ENCODE peak calls at places on chromosomes 13 and 19, in nine cellular contexts. One of them, this sample, is unnamed.
A peak's percentile ranks its signal among the peaks of the same experiment; 100 is the strongest.

GRCh38 chr13:113536461-113537110 is 46.1 kb upstream of the DCUN1D2 start:
- DNase-seq in NCI-H1436: no peak
- DNase-seq in A549: no peak
- DNase-seq in AG09309: no peak
- DNase-seq in NCI-H2081: no peak
- DNase-seq in stimulated activated CD8-positive, alpha-beta memory T cell treated with anti-CD3 and anti-CD28 coated beads, Interleukin-15, amount 100 ng/mL, for 24 hours: no peak
- DNase-seq in CMK: no peak
- DNase-seq in osteoblast: peak; percentile 54
- DNase-seq in anterior cingulate cortex: no peak
- DNase-seq in this sample: peak; percentile 43

GRCh38 chr19:42184401-42184861 is 33.0 kb downstream of the DEDD2 start:
- DNase-seq in NCI-H1436: peak; percentile 85
- DNase-seq in A549: peak; percentile 91
- DNase-seq in AG09309: peak; percentile 73
- DNase-seq in NCI-H2081: peak; percentile 71
- DNase-seq in stimulated activated CD8-positive, alpha-beta memory T cell treated with anti-CD3 and anti-CD28 coated beads, Interleukin-15, amount 100 ng/mL, for 24 hours: peak; percentile 36
- DNase-seq in CMK: peak; percentile 62
- DNase-seq in osteoblast: peak; percentile 97
- DNase-seq in anterior cingulate cortex: peak; percentile 43
- DNase-seq in this sample: peak; percentile 90

GRCh38 chr13:75132800-75133695 is 348.9 kb downstream of the TBC1D4 start:
- DNase-seq in NCI-H1436: no peak
- DNase-seq in A549: no peak
- DNase-seq in AG09309: no peak
- DNase-seq in NCI-H2081: no peak
- DNase-seq in stimulated activated CD8-positive, alpha-beta memory T cell treated with anti-CD3 and anti-CD28 coated beads, Interleukin-15, amount 100 ng/mL, for 24 hours: no peak
- DNase-seq in CMK: no peak
- DNase-seq in osteoblast: no peak
- DNase-seq in anterior cingulate cortex: no peak
- DNase-seq in this sample: no peak

GRCh38 chr13:21579754-21580316 is 24.1 kb downstream of the MICU2 start:
- DNase-seq in NCI-H1436: no peak
- DNase-seq in A549: no peak
- DNase-seq in AG09309: no peak
- DNase-seq in NCI-H2081: no peak
- DNase-seq in stimulated activated CD8-positive, alpha-beta memory T cell treated with anti-CD3 and anti-CD28 coated beads, Interleukin-15, amount 100 ng/mL, for 24 hours: no peak
- DNase-seq in CMK: no peak
- DNase-seq in osteoblast: peak; percentile 8
- DNase-seq in anterior cingulate cortex: no peak
- DNase-seq in this sample: no peak

GRCh38 chr13:47033216-47033615 is 136.4 kb upstream of the HTR2A start:
- DNase-seq in NCI-H1436: no peak
- DNase-seq in A549: no peak
- DNase-seq in AG09309: peak; percentile 11
- DNase-seq in NCI-H2081: no peak
- DNase-seq in stimulated activated CD8-positive, alpha-beta memory T cell treated with anti-CD3 and anti-CD28 coated beads, Interleukin-15, amount 100 ng/mL, for 24 hours: no peak
- DNase-seq in CMK: no peak
- DNase-seq in osteoblast: no peak
- DNase-seq in anterior cingulate cortex: no peak
- DNase-seq in this sample: no peak

GRCh38 chr19:43780706-43781525 is at the start of gene KCNN4:
- DNase-seq in NCI-H1436: peak; percentile 69
- DNase-seq in A549: peak; percentile 84
- DNase-seq in AG09309: peak; percentile 39
- DNase-seq in NCI-H2081: no peak
- DNase-seq in stimulated activated CD8-positive, alpha-beta memory T cell treated with anti-CD3 and anti-CD28 coated beads, Interleukin-15, amount 100 ng/mL, for 24 hours: peak; percentile 37
- DNase-seq in CMK: peak; percentile 77
- DNase-seq in osteoblast: peak; percentile 93
- DNase-seq in anterior cingulate cortex: no peak
- DNase-seq in this sample: peak; percentile 56

GRCh38 chr19:16654151-16654550 is 5.8 kb downstream of the SMIM7 start:
- DNase-seq in NCI-H1436: no peak
- DNase-seq in A549: peak; percentile 22
- DNase-seq in AG09309: no peak
- DNase-seq in NCI-H2081: no peak
- DNase-seq in stimulated activated CD8-positive, alpha-beta memory T cell treated with anti-CD3 and anti-CD28 coated beads, Interleukin-15, amount 100 ng/mL, for 24 hours: no peak
- DNase-seq in CMK: no peak
- DNase-seq in osteoblast: peak; percentile 84
- DNase-seq in anterior cingulate cortex: no peak
- DNase-seq in this sample: peak; percentile 74

GRCh38 chr13:101398191-101398590 is 18.1 kb downstream of the NALCN start:
- DNase-seq in NCI-H1436: no peak
- DNase-seq in A549: no peak
- DNase-seq in AG09309: no peak
- DNase-seq in NCI-H2081: no peak
- DNase-seq in stimulated activated CD8-positive, alpha-beta memory T cell treated with anti-CD3 and anti-CD28 coated beads, Interleukin-15, amount 100 ng/mL, for 24 hours: no peak
- DNase-seq in CMK: no peak
- DNase-seq in osteoblast: peak; percentile 62
- DNase-seq in anterior cingulate cortex: no peak
- DNase-seq in this sample: no peak

GRCh38 chr19:44647144-44647543 is 3.4 kb downstream of the PVR start:
- DNase-seq in NCI-H1436: no peak
- DNase-seq in A549: no peak
- DNase-seq in AG09309: no peak
- DNase-seq in NCI-H2081: no peak
- DNase-seq in stimulated activated CD8-positive, alpha-beta memory T cell treated with anti-CD3 and anti-CD28 coated beads, Interleukin-15, amount 100 ng/mL, for 24 hours: no peak
- DNase-seq in CMK: no peak
- DNase-seq in osteoblast: no peak
- DNase-seq in anterior cingulate cortex: no peak
- DNase-seq in this sample: no peak

GRCh38 chr13:33000365-33000764 is 15.9 kb upstream of the KL start:
- DNase-seq in NCI-H1436: no peak
- DNase-seq in A549: no peak
- DNase-seq in AG09309: no peak
- DNase-seq in NCI-H2081: no peak
- DNase-seq in stimulated activated CD8-positive, alpha-beta memory T cell treated with anti-CD3 and anti-CD28 coated beads, Interleukin-15, amount 100 ng/mL, for 24 hours: no peak
- DNase-seq in CMK: no peak
- DNase-seq in osteoblast: no peak
- DNase-seq in anterior cingulate cortex: no peak
- DNase-seq in this sample: no peak

GRCh38 chr13:36088001-36088400 is 43.2 kb downstream of the DCLK1 start:
- DNase-seq in NCI-H1436: no peak
- DNase-seq in A549: no peak
- DNase-seq in AG09309: no peak
- DNase-seq in NCI-H2081: peak; percentile 9
- DNase-seq in stimulated activated CD8-positive, alpha-beta memory T cell treated with anti-CD3 and anti-CD28 coated beads, Interleukin-15, amount 100 ng/mL, for 24 hours: no peak
- DNase-seq in CMK: no peak
- DNase-seq in osteoblast: peak; percentile 36
- DNase-seq in anterior cingulate cortex: no peak
- DNase-seq in this sample: no peak

GRCh38 chr13:33284016-33284415 is 1.5 kb downstream of the STARD13 start:
- DNase-seq in NCI-H1436: no peak
- DNase-seq in A549: no peak
- DNase-seq in AG09309: no peak
- DNase-seq in NCI-H2081: no peak
- DNase-seq in stimulated activated CD8-positive, alpha-beta memory T cell treated with anti-CD3 and anti-CD28 coated beads, Interleukin-15, amount 100 ng/mL, for 24 hours: no peak
- DNase-seq in CMK: no peak
- DNase-seq in osteoblast: peak; percentile 26
- DNase-seq in anterior cingulate cortex: no peak
- DNase-seq in this sample: no peak

GRCh38 chr13:94667190-94667589 is 45.2 kb downstream of the SOX21 start:
- DNase-seq in NCI-H1436: no peak
- DNase-seq in A549: no peak
- DNase-seq in AG09309: no peak
- DNase-seq in NCI-H2081: no peak
- DNase-seq in stimulated activated CD8-positive, alpha-beta memory T cell treated with anti-CD3 and anti-CD28 coated beads, Interleukin-15, amount 100 ng/mL, for 24 hours: no peak
- DNase-seq in CMK: no peak
- DNase-seq in osteoblast: no peak
- DNase-seq in anterior cingulate cortex: no peak
- DNase-seq in this sample: no peak

GRCh38 chr13:53136554-53136953 is 107.9 kb downstream of the OLFM4 start:
- DNase-seq in NCI-H1436: no peak
- DNase-seq in A549: no peak
- DNase-seq in AG09309: no peak
- DNase-seq in NCI-H2081: no peak
- DNase-seq in stimulated activated CD8-positive, alpha-beta memory T cell treated with anti-CD3 and anti-CD28 coated beads, Interleukin-15, amount 100 ng/mL, for 24 hours: no peak
- DNase-seq in CMK: no peak
- DNase-seq in osteoblast: no peak
- DNase-seq in anterior cingulate cortex: no peak
- DNase-seq in this sample: no peak

GRCh38 chr13:77751513-77752456 is 54.3 kb downstream of the SLAIN1 start:
- DNase-seq in NCI-H1436: peak; percentile 9
- DNase-seq in A549: peak; percentile 42
- DNase-seq in AG09309: no peak
- DNase-seq in NCI-H2081: peak; percentile 59
- DNase-seq in stimulated activated CD8-positive, alpha-beta memory T cell treated with anti-CD3 and anti-CD28 coated beads, Interleukin-15, amount 100 ng/mL, for 24 hours: no peak
- DNase-seq in CMK: peak; percentile 35
- DNase-seq in osteoblast: peak; percentile 77
- DNase-seq in anterior cingulate cortex: no peak
- DNase-seq in this sample: no peak

GRCh38 chr13:33519561-33520479 is 234.3 kb upstream of the STARD13 start:
- DNase-seq in NCI-H1436: no peak
- DNase-seq in A549: no peak
- DNase-seq in AG09309: peak; percentile 86
- DNase-seq in NCI-H2081: no peak
- DNase-seq in stimulated activated CD8-positive, alpha-beta memory T cell treated with anti-CD3 and anti-CD28 coated beads, Interleukin-15, amount 100 ng/mL, for 24 hours: no peak
- DNase-seq in CMK: no peak
- DNase-seq in osteoblast: peak; percentile 82
- DNase-seq in anterior cingulate cortex: no peak
- DNase-seq in this sample: no peak

GRCh38 chr13:61204025-61204424 is 211.6 kb downstream of the PCDH20 start:
- DNase-seq in NCI-H1436: no peak
- DNase-seq in A549: no peak
- DNase-seq in AG09309: no peak
- DNase-seq in NCI-H2081: no peak
- DNase-seq in stimulated activated CD8-positive, alpha-beta memory T cell treated with anti-CD3 and anti-CD28 coated beads, Interleukin-15, amount 100 ng/mL, for 24 hours: no peak
- DNase-seq in CMK: no peak
- DNase-seq in osteoblast: no peak
- DNase-seq in anterior cingulate cortex: no peak
- DNase-seq in this sample: no peak

GRCh38 chr13:49370390-49370789 is 73.5 kb downstream of the CAB39L start:
- DNase-seq in NCI-H1436: no peak
- DNase-seq in A549: peak; percentile 2
- DNase-seq in AG09309: no peak
- DNase-seq in NCI-H2081: peak; percentile 0
- DNase-seq in stimulated activated CD8-positive, alpha-beta memory T cell treated with anti-CD3 and anti-CD28 coated beads, Interleukin-15, amount 100 ng/mL, for 24 hours: no peak
- DNase-seq in CMK: no peak
- DNase-seq in osteoblast: no peak
- DNase-seq in anterior cingulate cortex: no peak
- DNase-seq in this sample: no peak

GRCh38 chr13:111984349-111984748 is 82.6 kb upstream of the SOX1 start:
- DNase-seq in NCI-H1436: no peak
- DNase-seq in A549: no peak
- DNase-seq in AG09309: no peak
- DNase-seq in NCI-H2081: no peak
- DNase-seq in stimulated activated CD8-positive, alpha-beta memory T cell treated with anti-CD3 and anti-CD28 coated beads, Interleukin-15, amount 100 ng/mL, for 24 hours: no peak
- DNase-seq in CMK: no peak
- DNase-seq in osteoblast: no peak
- DNase-seq in anterior cingulate cortex: no peak
- DNase-seq in this sample: no peak

GRCh38 chr19:1654178-1654792 is 1.9 kb upstream of the TCF3 start:
- DNase-seq in NCI-H1436: no peak
- DNase-seq in A549: no peak
- DNase-seq in AG09309: no peak
- DNase-seq in NCI-H2081: no peak
- DNase-seq in stimulated activated CD8-positive, alpha-beta memory T cell treated with anti-CD3 and anti-CD28 coated beads, Interleukin-15, amount 100 ng/mL, for 24 hours: no peak
- DNase-seq in CMK: no peak
- DNase-seq in osteoblast: no peak
- DNase-seq in anterior cingulate cortex: no peak
- DNase-seq in this sample: peak; percentile 59

GRCh38 chr13:41547253-41548000 is 90.1 kb downstream of the RGCC start:
- DNase-seq in NCI-H1436: no peak
- DNase-seq in A549: no peak
- DNase-seq in AG09309: peak; percentile 18
- DNase-seq in NCI-H2081: no peak
- DNase-seq in stimulated activated CD8-positive, alpha-beta memory T cell treated with anti-CD3 and anti-CD28 coated beads, Interleukin-15, amount 100 ng/mL, for 24 hours: no peak
- DNase-seq in CMK: no peak
- DNase-seq in osteoblast: no peak
- DNase-seq in anterior cingulate cortex: peak; percentile 93
- DNase-seq in this sample: peak; percentile 64

GRCh38 chr19:31821346-31821745 is 472.1 kb upstream of the TSHZ3 start:
- DNase-seq in NCI-H1436: no peak
- DNase-seq in A549: no peak
- DNase-seq in AG09309: no peak
- DNase-seq in NCI-H2081: no peak
- DNase-seq in stimulated activated CD8-positive, alpha-beta memory T cell treated with anti-CD3 and anti-CD28 coated beads, Interleukin-15, amount 100 ng/mL, for 24 hours: no peak
- DNase-seq in CMK: no peak
- DNase-seq in osteoblast: no peak
- DNase-seq in anterior cingulate cortex: no peak
- DNase-seq in this sample: no peak

GRCh38 chr13:103134271-103134670 is 68.1 kb upstream of the SLC10A2 start:
- DNase-seq in NCI-H1436: no peak
- DNase-seq in A549: no peak
- DNase-seq in AG09309: no peak
- DNase-seq in NCI-H2081: no peak
- DNase-seq in stimulated activated CD8-positive, alpha-beta memory T cell treated with anti-CD3 and anti-CD28 coated beads, Interleukin-15, amount 100 ng/mL, for 24 hours: no peak
- DNase-seq in CMK: no peak
- DNase-seq in osteoblast: no peak
- DNase-seq in anterior cingulate cortex: no peak
- DNase-seq in this sample: no peak

GRCh38 chr13:95106562-95106961 is 194.7 kb downstream of the ABCC4 start:
- DNase-seq in NCI-H1436: no peak
- DNase-seq in A549: no peak
- DNase-seq in AG09309: no peak
- DNase-seq in NCI-H2081: no peak
- DNase-seq in stimulated activated CD8-positive, alpha-beta memory T cell treated with anti-CD3 and anti-CD28 coated beads, Interleukin-15, amount 100 ng/mL, for 24 hours: no peak
- DNase-seq in CMK: no peak
- DNase-seq in osteoblast: no peak
- DNase-seq in anterior cingulate cortex: no peak
- DNase-seq in this sample: no peak

GRCh38 chr19:18416778-18417249 is 2.4 kb upstream of the SSBP4 start:
- DNase-seq in NCI-H1436: peak; percentile 91
- DNase-seq in A549: peak; percentile 91
- DNase-seq in AG09309: no peak
- DNase-seq in NCI-H2081: peak; percentile 84
- DNase-seq in stimulated activated CD8-positive, alpha-beta memory T cell treated with anti-CD3 and anti-CD28 coated beads, Interleukin-15, amount 100 ng/mL, for 24 hours: no peak
- DNase-seq in CMK: peak; percentile 82
- DNase-seq in osteoblast: peak; percentile 99
- DNase-seq in anterior cingulate cortex: peak; percentile 65
- DNase-seq in this sample: peak; percentile 96

GRCh38 chr19:16722591-16722990 is 2.9 kb downstream of the NWD1 start:
- DNase-seq in NCI-H1436: no peak
- DNase-seq in A549: no peak
- DNase-seq in AG09309: no peak
- DNase-seq in NCI-H2081: no peak
- DNase-seq in stimulated activated CD8-positive, alpha-beta memory T cell treated with anti-CD3 and anti-CD28 coated beads, Interleukin-15, amount 100 ng/mL, for 24 hours: no peak
- DNase-seq in CMK: no peak
- DNase-seq in osteoblast: no peak
- DNase-seq in anterior cingulate cortex: no peak
- DNase-seq in this sample: no peak

GRCh38 chr13:103866041-103866440 is 799.8 kb upstream of the SLC10A2 start:
- DNase-seq in NCI-H1436: no peak
- DNase-seq in A549: no peak
- DNase-seq in AG09309: no peak
- DNase-seq in NCI-H2081: no peak
- DNase-seq in stimulated activated CD8-positive, alpha-beta memory T cell treated with anti-CD3 and anti-CD28 coated beads, Interleukin-15, amount 100 ng/mL, for 24 hours: no peak
- DNase-seq in CMK: no peak
- DNase-seq in osteoblast: no peak
- DNase-seq in anterior cingulate cortex: no peak
- DNase-seq in this sample: peak; percentile 7

GRCh38 chr13:52405767-52406494 is at the start of gene THSD1:
- DNase-seq in NCI-H1436: no peak
- DNase-seq in A549: peak; percentile 54
- DNase-seq in AG09309: no peak
- DNase-seq in NCI-H2081: peak; percentile 46
- DNase-seq in stimulated activated CD8-positive, alpha-beta memory T cell treated with anti-CD3 and anti-CD28 coated beads, Interleukin-15, amount 100 ng/mL, for 24 hours: peak; percentile 0
- DNase-seq in CMK: peak; percentile 46
- DNase-seq in osteoblast: peak; percentile 94
- DNase-seq in anterior cingulate cortex: peak; percentile 9
- DNase-seq in this sample: peak; percentile 82